ENCODE peak calls at places on chromosomes 7 and 10, in nine cellular contexts. E is endodermal cell; C is dorsolateral prefrontal cortex; J is activated gamma-delta T cell treated with Interleukin-2 at 50 U/mL for 16 hours; Y is stimulated activated CD8-positive, alpha-beta memory T cell treated with anti-CD3 and anti-CD28 coated beads, Interleukin-7, amount 100 ng/mL, for 1 hour; H is CD8-positive, alpha-beta memory T cell; P is anterior cingulate cortex; V is GM23338; N is A549. F is an unnamed sample.

GRCh38 chr10:6108631-6109443 is 20.0 kb downstream of the RBM17 start:
- DNase-seq in E (peak; percentile 91), C (no peak), J (peak; percentile 14), Y (no peak), H (no peak), P (no peak), V (peak; percentile 90), N (peak; percentile 57), F (peak; percentile 58)

GRCh38 chr10:78082636-78083035 is 49.0 kb downstream of the RPS24 start:
- DNase-seq in E (no peak), C (no peak), J (no peak), Y (no peak), H (no peak), P (no peak), V (no peak), N (no peak), F (no peak)

GRCh38 chr7:100602889-100603696 is 930 bp downstream of the PCOLCE start:
- DNase-seq in E (peak; percentile 90), C (no peak), J (no peak), Y (no peak), H (no peak), P (no peak), V (peak; percentile 94), N (no peak), F (no peak)

GRCh38 chr7:107615910-107616680 is 36.0 kb downstream of the BCAP29 start:
- DNase-seq in E (no peak), C (no peak), J (no peak), Y (no peak), H (no peak), P (no peak), V (no peak), N (no peak), F (no peak)

GRCh38 chr10:49318028-49318427 is 19.1 kb downstream of the C10orf71 start:
- DNase-seq in E (no peak), C (no peak), J (no peak), Y (no peak), H (no peak), P (no peak), V (no peak), N (no peak), F (no peak)

GRCh38 chr10:78038791-78039547 is 5.3 kb downstream of the RPS24 start:
- DNase-seq in E (no peak), C (no peak), J (no peak), Y (no peak), H (no peak), P (no peak), V (peak; percentile 26), N (no peak), F (no peak)

GRCh38 chr10:102422586-102423129 is 2.0 kb downstream of the FBXL15 start:
- DNase-seq in E (peak; percentile 93), C (peak; percentile 59), J (peak; percentile 44), Y (no peak), H (no peak), P (peak; percentile 59), V (peak; percentile 87), N (peak; percentile 87), F (no peak)

GRCh38 chr10:71234017-71234894 is 21.9 kb downstream of the UNC5B start:
- DNase-seq in E (no peak), C (no peak), J (no peak), Y (no peak), H (no peak), P (no peak), V (no peak), N (no peak), F (no peak)

GRCh38 chr10:30812018-30812851 is 182.7 kb upstream of the LYZL2 start:
- DNase-seq in E (no peak), C (no peak), J (no peak), Y (no peak), H (no peak), P (peak; percentile 9), V (no peak), N (no peak), F (peak; percentile 15)